ENCODE peak calls at places on chromosomes 4 and X, in ten cellular contexts. One of them, this sample, is unnamed.

GRCh38 chr4:108107729-108108382 is 60.9 kb downstream of the LEF1 start:
- DNase-seq in stomach: no peak
- DNase-seq in ovary: no peak
- DNase-seq in A549: no peak
- DNase-seq in GM12878: no peak
- DNase-seq in sigmoid colon: no peak
- DNase-seq in H1: no peak
- DNase-seq in SK-N-SH: no peak
- DNase-seq in suprapubic skin: no peak
- DNase-seq in transverse colon: no peak
- DNase-seq in this sample: no peak

GRCh38 chr4:65450899-65451298 is 219.4 kb downstream of the EPHA5 start:
- DNase-seq in H1: no peak
- DNase-seq in A549: no peak
- DNase-seq in sigmoid colon: no peak
- DNase-seq in transverse colon: no peak
- DNase-seq in ovary: no peak
- DNase-seq in SK-N-SH: no peak
- DNase-seq in suprapubic skin: no peak
- DNase-seq in GM12878: no peak
- DNase-seq in stomach: no peak
- DNase-seq in this sample: no peak

GRCh38 chr4:82645868-82646267 is 84.1 kb upstream of the TMEM150C start:
- DNase-seq in transverse colon: no peak
- DNase-seq in suprapubic skin: no peak
- DNase-seq in A549: no peak
- DNase-seq in sigmoid colon: no peak
- DNase-seq in GM12878: no peak
- DNase-seq in stomach: no peak
- DNase-seq in SK-N-SH: no peak
- DNase-seq in ovary: no peak
- DNase-seq in H1: no peak
- DNase-seq in this sample: no peak

GRCh38 chr4:184861047-184861446 is 35.3 kb upstream of the ACSL1 start:
- DNase-seq in A549: no peak
- DNase-seq in suprapubic skin: no peak
- DNase-seq in H1: no peak
- DNase-seq in stomach: no peak
- DNase-seq in sigmoid colon: no peak
- DNase-seq in SK-N-SH: no peak
- DNase-seq in ovary: no peak
- DNase-seq in GM12878: no peak
- DNase-seq in transverse colon: no peak
- DNase-seq in this sample: no peak

GRCh38 chr4:88060431-88060830 is 53.0 kb downstream of the PKD2 start:
- DNase-seq in suprapubic skin: no peak
- DNase-seq in sigmoid colon: no peak
- DNase-seq in transverse colon: no peak
- DNase-seq in H1: no peak
- DNase-seq in A549: no peak
- DNase-seq in ovary: no peak
- DNase-seq in GM12878: no peak
- DNase-seq in stomach: no peak
- DNase-seq in SK-N-SH: no peak
- DNase-seq in this sample: no peak

GRCh38 chr4:1246111-1246881 is 2.6 kb downstream of the CTBP1 start:
- DNase-seq in sigmoid colon: peak; percentile 64
- DNase-seq in SK-N-SH: peak; percentile 23
- DNase-seq in H1: no peak
- DNase-seq in suprapubic skin: peak; percentile 66
- DNase-seq in GM12878: no peak
- DNase-seq in stomach: no peak
- DNase-seq in ovary: peak; percentile 44
- DNase-seq in A549: no peak
- DNase-seq in transverse colon: peak; percentile 30
- DNase-seq in this sample: no peak

GRCh38 chr4:151957163-151957562 is 196.4 kb upstream of the GATB start:
- DNase-seq in GM12878: no peak
- DNase-seq in ovary: no peak
- DNase-seq in SK-N-SH: no peak
- DNase-seq in sigmoid colon: no peak
- DNase-seq in H1: peak; percentile 55
- DNase-seq in transverse colon: no peak
- DNase-seq in stomach: no peak
- DNase-seq in A549: no peak
- DNase-seq in suprapubic skin: no peak
- DNase-seq in this sample: no peak

GRCh38 chr4:151781026-151781425 is 20.2 kb upstream of the GATB start:
- DNase-seq in H1: no peak
- DNase-seq in GM12878: no peak
- DNase-seq in SK-N-SH: no peak
- DNase-seq in ovary: no peak
- DNase-seq in transverse colon: no peak
- DNase-seq in A549: no peak
- DNase-seq in sigmoid colon: no peak
- DNase-seq in stomach: no peak
- DNase-seq in suprapubic skin: no peak
- DNase-seq in this sample: no peak

GRCh38 chr4:180394307-180394706 is 1848.9 kb upstream of the TENM3 start:
- DNase-seq in GM12878: no peak
- DNase-seq in SK-N-SH: no peak
- DNase-seq in stomach: no peak
- DNase-seq in suprapubic skin: no peak
- DNase-seq in A549: no peak
- DNase-seq in transverse colon: no peak
- DNase-seq in H1: no peak
- DNase-seq in ovary: no peak
- DNase-seq in sigmoid colon: no peak
- DNase-seq in this sample: no peak

GRCh38 chr4:114782842-114783595 is 184.4 kb downstream of the UGT8 start:
- DNase-seq in SK-N-SH: no peak
- DNase-seq in GM12878: no peak
- DNase-seq in A549: no peak
- DNase-seq in H1: no peak
- DNase-seq in sigmoid colon: no peak
- DNase-seq in stomach: no peak
- DNase-seq in transverse colon: no peak
- DNase-seq in ovary: no peak
- DNase-seq in suprapubic skin: no peak
- DNase-seq in this sample: no peak

GRCh38 chrX:115696939-115697338 is 136.0 kb downstream of the PLS3 start:
- DNase-seq in GM12878: no peak
- DNase-seq in A549: no peak
- DNase-seq in ovary: no peak
- DNase-seq in stomach: no peak
- DNase-seq in suprapubic skin: no peak
- DNase-seq in H1: no peak
- DNase-seq in SK-N-SH: no peak
- DNase-seq in sigmoid colon: no peak
- DNase-seq in transverse colon: no peak
- DNase-seq in this sample: no peak

GRCh38 chr4:7708981-7709380 is 230.7 kb downstream of the AFAP1 start:
- DNase-seq in A549: no peak
- DNase-seq in SK-N-SH: no peak
- DNase-seq in transverse colon: no peak
- DNase-seq in suprapubic skin: no peak
- DNase-seq in ovary: no peak
- DNase-seq in stomach: no peak
- DNase-seq in H1: no peak
- DNase-seq in sigmoid colon: no peak
- DNase-seq in GM12878: no peak
- DNase-seq in this sample: no peak

GRCh38 chrX:119682019-119682989 is 10.7 kb downstream of the SEPTIN6 start:
- DNase-seq in transverse colon: no peak
- DNase-seq in GM12878: peak; percentile 73
- DNase-seq in H1: no peak
- DNase-seq in sigmoid colon: no peak
- DNase-seq in stomach: no peak
- DNase-seq in suprapubic skin: no peak
- DNase-seq in A549: no peak
- DNase-seq in ovary: no peak
- DNase-seq in SK-N-SH: no peak
- DNase-seq in this sample: no peak

GRCh38 chrX:7771788-7772438 is 71.1 kb upstream of the VCX start:
- DNase-seq in stomach: no peak
- DNase-seq in transverse colon: peak; percentile 22
- DNase-seq in A549: no peak
- DNase-seq in suprapubic skin: no peak
- DNase-seq in SK-N-SH: no peak
- DNase-seq in H1: no peak
- DNase-seq in ovary: no peak
- DNase-seq in GM12878: no peak
- DNase-seq in sigmoid colon: no peak
- DNase-seq in this sample: no peak

GRCh38 chr4:185143596-185143969 is 517 bp downstream of the SLC25A4 start:
- DNase-seq in SK-N-SH: peak; percentile 65
- DNase-seq in ovary: peak; percentile 63
- DNase-seq in A549: peak; percentile 7
- DNase-seq in transverse colon: peak; percentile 58
- DNase-seq in sigmoid colon: peak; percentile 96
- DNase-seq in GM12878: no peak
- DNase-seq in stomach: peak; percentile 47
- DNase-seq in suprapubic skin: no peak
- DNase-seq in H1: no peak
- DNase-seq in this sample: no peak

GRCh38 chr4:64807821-64808220 is 398.6 kb upstream of the TECRL start:
- DNase-seq in A549: no peak
- DNase-seq in stomach: no peak
- DNase-seq in sigmoid colon: no peak
- DNase-seq in H1: no peak
- DNase-seq in suprapubic skin: no peak
- DNase-seq in SK-N-SH: no peak
- DNase-seq in ovary: no peak
- DNase-seq in GM12878: no peak
- DNase-seq in transverse colon: no peak
- DNase-seq in this sample: no peak

GRCh38 chr4:20264688-20265087 is 13.0 kb downstream of the SLIT2 start:
- DNase-seq in GM12878: no peak
- DNase-seq in A549: no peak
- DNase-seq in stomach: no peak
- DNase-seq in H1: no peak
- DNase-seq in sigmoid colon: no peak
- DNase-seq in ovary: no peak
- DNase-seq in suprapubic skin: no peak
- DNase-seq in transverse colon: no peak
- DNase-seq in SK-N-SH: no peak
- DNase-seq in this sample: no peak

GRCh38 chr4:2247128-2248043 is 5.5 kb upstream of the HAUS3 start:
- DNase-seq in ovary: peak; percentile 37
- DNase-seq in stomach: peak; percentile 25
- DNase-seq in sigmoid colon: no peak
- DNase-seq in SK-N-SH: peak; percentile 31
- DNase-seq in A549: no peak
- DNase-seq in transverse colon: no peak
- DNase-seq in suprapubic skin: peak; percentile 61
- DNase-seq in GM12878: no peak
- DNase-seq in H1: peak; percentile 45
- DNase-seq in this sample: no peak

DNA sequence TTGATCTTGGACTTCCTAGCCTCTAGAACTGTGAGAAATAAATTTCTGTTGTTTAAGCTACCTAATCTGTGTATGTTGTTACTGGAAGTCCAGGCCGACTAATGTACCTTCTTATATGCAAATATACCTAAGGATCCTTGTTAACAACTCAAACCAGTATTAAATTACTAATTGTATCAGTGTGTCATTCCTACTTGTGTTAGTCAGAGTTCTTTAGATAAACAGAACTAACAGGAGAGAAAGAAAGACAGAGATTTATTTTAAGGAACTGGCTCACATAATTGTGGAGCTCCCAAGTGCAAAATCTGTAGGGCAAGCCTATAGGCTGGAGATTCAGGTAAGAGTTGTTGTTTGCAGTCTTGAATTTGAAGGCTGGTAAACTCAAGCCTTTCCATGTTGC is 120.0 kb downstream of the ADGRL3 start:
- DNase-seq in GM12878: no peak
- DNase-seq in suprapubic skin: no peak
- DNase-seq in ovary: no peak
- DNase-seq in sigmoid colon: no peak
- DNase-seq in SK-N-SH: no peak
- DNase-seq in A549: no peak
- DNase-seq in stomach: no peak
- DNase-seq in H1: no peak
- DNase-seq in transverse colon: no peak
- DNase-seq in this sample: no peak
- TF ChIP-seq EP300 in GM12878: no peak
- TF ChIP-seq EP300 in suprapubic skin: no peak
- TF ChIP-seq EP300 in ovary: no peak
- TF ChIP-seq EP300 in sigmoid colon: no peak
- TF ChIP-seq EP300 in SK-N-SH: no peak
- TF ChIP-seq EP300 in A549: no peak
- TF ChIP-seq EP300 in stomach: no peak
- TF ChIP-seq EP300 in H1: no peak
- TF ChIP-seq EP300 in transverse colon: no peak
- TF ChIP-seq EP300 in this sample: no peak

DNA sequence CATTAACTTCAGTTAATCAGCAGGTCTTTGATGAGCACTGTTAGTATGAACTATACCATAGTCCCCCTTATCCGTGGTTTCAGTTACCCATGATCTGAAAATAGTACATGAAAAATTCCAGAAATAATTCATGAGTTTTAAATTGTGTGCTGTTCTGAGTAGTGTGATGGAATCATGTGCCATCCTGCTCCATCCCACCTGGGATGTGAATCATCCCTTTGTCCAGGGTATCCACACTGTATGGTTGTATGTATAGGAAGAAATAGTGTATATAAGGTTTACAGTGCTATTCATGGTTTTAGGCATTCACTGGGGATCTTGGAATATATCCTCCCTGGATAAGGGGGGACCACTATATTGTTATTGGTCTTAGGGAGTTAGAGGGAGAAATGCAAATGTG is 24.5 kb downstream of the ARHGAP10 start:
- DNase-seq in suprapubic skin: no peak
- DNase-seq in stomach: no peak
- DNase-seq in SK-N-SH: no peak
- DNase-seq in A549: no peak
- DNase-seq in sigmoid colon: no peak
- DNase-seq in H1: no peak
- DNase-seq in GM12878: no peak
- DNase-seq in transverse colon: no peak
- DNase-seq in ovary: no peak
- DNase-seq in this sample: no peak
- H3K4me1 ChIP-seq in suprapubic skin: peaks cover 10% of the 10 kb centered on the region
- H3K4me1 ChIP-seq in stomach: peaks cover 58% of the 10 kb centered on the region
- H3K4me1 ChIP-seq in SK-N-SH: peaks cover 24% of the 10 kb centered on the region
- H3K4me1 ChIP-seq in A549: peaks cover 42% of the 10 kb centered on the region
- H3K4me1 ChIP-seq in sigmoid colon: no peaks in the 10 kb centered on the region
- H3K4me1 ChIP-seq in H1: no peaks in the 10 kb centered on the region
- H3K4me1 ChIP-seq in GM12878: peaks cover 24% of the 10 kb centered on the region
- H3K4me1 ChIP-seq in transverse colon: peaks cover 11% of the 10 kb centered on the region
- H3K4me1 ChIP-seq in ovary: peaks cover 24% of the 10 kb centered on the region
- H3K4me1 ChIP-seq in this sample: peaks cover 24% of the 10 kb centered on the region

GRCh38 chrX:52608961-52609360 is 45.7 kb downstream of the SSX7 start:
- DNase-seq in transverse colon: no peak
- DNase-seq in H1: no peak
- DNase-seq in A549: no peak
- DNase-seq in SK-N-SH: no peak
- DNase-seq in stomach: no peak
- DNase-seq in ovary: no peak
- DNase-seq in sigmoid colon: no peak
- DNase-seq in GM12878: no peak
- DNase-seq in suprapubic skin: no peak
- DNase-seq in this sample: no peak
- TF ChIP-seq EP300 in transverse colon: no peak
- TF ChIP-seq EP300 in H1: no peak
- TF ChIP-seq EP300 in A549: no peak
- TF ChIP-seq EP300 in SK-N-SH: no peak
- TF ChIP-seq EP300 in stomach: no peak
- TF ChIP-seq EP300 in ovary: no peak
- TF ChIP-seq EP300 in sigmoid colon: no peak
- TF ChIP-seq EP300 in GM12878: no peak
- TF ChIP-seq EP300 in suprapubic skin: no peak
- TF ChIP-seq EP300 in this sample: no peak

GRCh38 chr4:41203169-41203568 is 11.2 kb downstream of the APBB2 start:
- DNase-seq in suprapubic skin: no peak
- DNase-seq in sigmoid colon: no peak
- DNase-seq in ovary: no peak
- DNase-seq in A549: no peak
- DNase-seq in GM12878: no peak
- DNase-seq in stomach: no peak
- DNase-seq in H1: no peak
- DNase-seq in SK-N-SH: no peak
- DNase-seq in transverse colon: no peak
- DNase-seq in this sample: no peak
- H3K4me1 ChIP-seq in suprapubic skin: peaks cover 39% of the 10 kb centered on the region
- H3K4me1 ChIP-seq in sigmoid colon: no peaks in the 10 kb centered on the region
- H3K4me1 ChIP-seq in ovary: peaks cover 19% of the 10 kb centered on the region
- H3K4me1 ChIP-seq in A549: peaks cover 18% of the 10 kb centered on the region
- H3K4me1 ChIP-seq in GM12878: peaks cover 6% of the 10 kb centered on the region
- H3K4me1 ChIP-seq in stomach: peaks cover 16% of the 10 kb centered on the region
- H3K4me1 ChIP-seq in H1: no peaks in the 10 kb centered on the region
- H3K4me1 ChIP-seq in SK-N-SH: peaks cover 74% of the 10 kb centered on the region
- H3K4me1 ChIP-seq in transverse colon: peaks cover 21% of the 10 kb centered on the region
- H3K4me1 ChIP-seq in this sample: peaks cover 93% of the 10 kb centered on the region